ENCODE peak calls at places on chromosomes 5 and 9, in five cellular contexts. X, D, V, C and K are unnamed samples.

GRCh38 chr5:174327317-174327864 is 281.9 kb downstream of the NSG2 start:
- DNase-seq in X (peak), D (no peak), V (peak), C (peak), K (no peak)

GRCh38 chr5:39164016-39164415 is 55.3 kb downstream of the FYB1 start:
- DNase-seq in X (no peak), D (no peak), V (no peak), C (no peak), K (no peak)

GRCh38 chr5:88660947-88661869 is 221.8 kb downstream of the MEF2C start:
- DNase-seq in X (peak), D (no peak), V (peak), C (peak), K (peak)

GRCh38 chr5:159061834-159062530 is 37.7 kb downstream of the EBF1 start:
- DNase-seq in X (peak), D (no peak), V (no peak), C (no peak), K (no peak)

GRCh38 chr5:14032944-14033343 is 88.5 kb upstream of the DNAH5 start:
- DNase-seq in X (no peak), D (no peak), V (peak), C (peak), K (peak)

GRCh38 chr5:177980776-177981175 is 15.3 kb downstream of the PROP1 start:
- DNase-seq in X (no peak), D (no peak), V (peak), C (no peak), K (no peak)

GRCh38 chr9:13447551-13448422 is 168.3 kb upstream of the MPDZ start:
- DNase-seq in X (no peak), D (no peak), V (no peak), C (no peak), K (no peak)

GRCh38 chr5:171549259-171549658 is 129.8 kb downstream of the FGF18 start:
- DNase-seq in X (no peak), D (no peak), V (no peak), C (no peak), K (no peak)

GRCh38 chr5:142872795-142873194 is 102.6 kb downstream of the ARHGAP26 start:
- DNase-seq in X (no peak), D (no peak), V (peak), C (peak), K (peak)

GRCh38 chr9:133656211-133657119 is 20.3 kb downstream of the DBH start:
- DNase-seq in X (no peak), D (peak), V (no peak), C (no peak), K (no peak)

GRCh38 chr5:108900668-108901067 is 153.0 kb downstream of the FER start:
- DNase-seq in X (no peak), D (no peak), V (peak), C (no peak), K (no peak)

GRCh38 chr9:31541626-31542025 is 842.8 kb upstream of the ACO1 start:
- DNase-seq in X (no peak), D (no peak), V (no peak), C (no peak), K (no peak)

GRCh38 chr9:83199240-83199639 is 136.3 kb upstream of the RASEF start:
- DNase-seq in X (peak), D (no peak), V (peak), C (peak), K (peak)

GRCh38 chr5:107855171-107855570 is 184.4 kb upstream of the EFNA5 start:
- DNase-seq in X (no peak), D (no peak), V (no peak), C (peak), K (no peak)

GRCh38 chr5:93571111-93571977 is 9.7 kb downstream of the NR2F1-AS1 start:
- DNase-seq in X (no peak), D (no peak), V (no peak), C (no peak), K (no peak)

GRCh38 chr5:150136290-150136689 is 19.4 kb downstream of the PDGFRB start:
- DNase-seq in X (no peak), D (no peak), V (no peak), C (no peak), K (no peak)

GRCh38 chr5:76175821-76176403 is 92.7 kb downstream of the SV2C start:
- DNase-seq in X (no peak), D (no peak), V (no peak), C (no peak), K (no peak)

GRCh38 chr9:137272241-137273094 is 5.1 kb upstream of the TOR4A start:
- DNase-seq in X (no peak), D (no peak), V (no peak), C (no peak), K (no peak)

GRCh38 chr5:661891-662750 is 31.0 kb downstream of the TPPP start:
- DNase-seq in X (no peak), D (no peak), V (no peak), C (no peak), K (no peak)

GRCh38 chr9:100213730-100214477 is 114.9 kb downstream of the INVS start:
- DNase-seq in X (no peak), D (no peak), V (peak), C (peak), K (no peak)

GRCh38 chr9:12469084-12469483 is 224.1 kb upstream of the TYRP1 start:
- DNase-seq in X (no peak), D (no peak), V (no peak), C (peak), K (no peak)

GRCh38 chr9:6576930-6577329 is 68.6 kb downstream of the GLDC start:
- DNase-seq in X (no peak), D (no peak), V (no peak), C (no peak), K (no peak)